ENCODE peak calls at places on chromosomes 4 and X, in five cellular contexts. N is cardiac fibroblast; B is BJ; H is fibroblast of pulmonary artery; P is CD8-positive, alpha-beta T cell. R is an unnamed sample.

GRCh38 chrX:103431316-103431715 is 55.0 kb downstream of the BEX3 start:
- DNase-seq in B (no peak), N (peak; percentile 15), P (no peak), H (peak; percentile 17), R (no peak)

GRCh38 chr4:70880739-70881138 is 21.4 kb upstream of the MOB1B start:
- DNase-seq in B (no peak), N (no peak), H (no peak), P (no peak), R (no peak)

GRCh38 chr4:1460967-1461868 is 55.0 kb upstream of the NKX1-1 start:
- DNase-seq in P (no peak), B (no peak), N (no peak), H (no peak), R (no peak)

GRCh38 chr4:30718889-30719252 is 1.3 kb upstream of the PCDH7 start:
- DNase-seq in B (no peak), P (no peak), H (peak; percentile 42), N (peak; percentile 30), R (no peak)

GRCh38 chrX:8304668-8305067 is 133.6 kb upstream of the VCX2 start:
- DNase-seq in P (no peak), N (no peak), B (no peak), H (no peak), R (no peak)

GRCh38 chrX:39244146-39244545 is 442.9 kb downstream of the MID1IP1 start:
- DNase-seq in H (no peak), B (no peak), P (no peak), N (no peak), R (no peak)

GRCh38 chrX:153772608-153773217 is 8.1 kb upstream of the SRPK3 start:
- DNase-seq in N (no peak), P (no peak), B (no peak), H (no peak), R (no peak)

GRCh38 chr4:125828316-125828715 is 513.6 kb downstream of the FAT4 start:
- DNase-seq in P (no peak), H (no peak), B (no peak), N (no peak), R (no peak)

GRCh38 chrX:17247144-17247543 is 127.9 kb upstream of the NHS start:
- DNase-seq in N (no peak), P (no peak), H (no peak), B (no peak), R (no peak)

GRCh38 chrX:31397119-31397518 is 325.3 kb upstream of the FTHL17 start:
- DNase-seq in N (no peak), B (peak; percentile 20), P (no peak), H (peak; percentile 5), R (no peak)

GRCh38 chr4:38189445-38189844 is 229.2 kb downstream of the PTTG2 start:
- DNase-seq in B (peak; percentile 38), N (peak; percentile 68), H (peak; percentile 72), P (no peak), R (no peak)

GRCh38 chr4:70737006-70737405 is 15.2 kb downstream of the RUFY3 start:
- DNase-seq in P (no peak), B (no peak), H (no peak), N (no peak), R (no peak)

GRCh38 chr4:127732623-127733199 is 2.5 kb downstream of the SLC25A31 start:
- DNase-seq in P (no peak), B (no peak), H (peak; percentile 69), N (peak; percentile 68), R (no peak)

GRCh38 chrX:20116575-20117240 is at the start of gene MAP7D2:
- DNase-seq in H (no peak), P (no peak), B (no peak), N (no peak), R (peak; percentile 31)

GRCh38 chr4:183098723-183099536 is at the start of gene WWC2:
- DNase-seq in N (peak; percentile 96), B (peak; percentile 55), P (peak; percentile 47), H (peak; percentile 95), R (peak; percentile 95)

GRCh38 chrX:110327336-110327735 is 9.5 kb upstream of the AMMECR1 start:
- DNase-seq in P (no peak), N (no peak), B (no peak), H (no peak), R (no peak)
- TF ChIP-seq CTCF in P (no peak), N (no peak), B (no peak), H (no peak), R (no peak)

GRCh38 chr4:162560073-162560472 is 396.3 kb upstream of the FSTL5 start:
- DNase-seq in N (no peak), B (no peak), P (no peak), H (no peak), R (no peak)

DNA sequence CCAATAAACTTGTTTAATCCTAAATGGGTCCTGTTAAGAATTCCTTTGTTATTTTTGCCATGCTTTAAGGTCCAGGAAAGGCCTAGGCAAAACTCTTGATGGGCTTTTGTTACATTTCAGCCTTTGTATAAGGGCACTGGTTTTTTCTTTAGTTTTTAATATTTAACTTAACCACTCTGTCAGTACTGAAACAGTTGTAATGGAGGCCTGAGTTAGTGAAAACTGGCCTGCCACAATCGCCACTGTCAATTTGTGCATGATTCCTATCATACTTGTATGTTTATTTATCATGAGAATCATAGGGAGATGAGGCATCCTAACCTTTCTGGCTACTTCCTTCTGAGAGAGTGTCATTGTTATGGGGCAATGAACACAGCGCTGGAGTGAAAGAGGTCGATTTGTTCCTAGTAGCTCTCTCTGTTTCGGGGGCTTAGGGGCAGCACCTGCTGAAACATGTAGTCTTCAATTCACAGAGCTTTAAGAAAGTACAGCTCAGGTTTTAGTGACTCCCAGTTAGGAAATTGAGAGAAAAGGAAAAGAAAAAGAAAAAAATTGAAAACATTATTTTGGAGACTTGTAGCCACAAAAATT is 393.8 kb upstream of the FSTL5 start:
- DNase-seq in P (no peak), N (no peak), B (no peak), H (no peak), R (no peak)
- TF ChIP-seq CTCF in P (no peak), N (no peak), B (no peak), H (no peak), R (no peak)

GRCh38 chr4:165493359-165493758 is 114.6 kb downstream of the CPE start:
- DNase-seq in P (peak; percentile 44), N (peak; percentile 80), B (no peak), H (peak; percentile 80), R (peak; percentile 91)
- TF ChIP-seq CTCF in P (peak; percentile 60), N (peak; percentile 77), B (peak; percentile 74), H (peak; percentile 79), R (peak; percentile 93)

DNA sequence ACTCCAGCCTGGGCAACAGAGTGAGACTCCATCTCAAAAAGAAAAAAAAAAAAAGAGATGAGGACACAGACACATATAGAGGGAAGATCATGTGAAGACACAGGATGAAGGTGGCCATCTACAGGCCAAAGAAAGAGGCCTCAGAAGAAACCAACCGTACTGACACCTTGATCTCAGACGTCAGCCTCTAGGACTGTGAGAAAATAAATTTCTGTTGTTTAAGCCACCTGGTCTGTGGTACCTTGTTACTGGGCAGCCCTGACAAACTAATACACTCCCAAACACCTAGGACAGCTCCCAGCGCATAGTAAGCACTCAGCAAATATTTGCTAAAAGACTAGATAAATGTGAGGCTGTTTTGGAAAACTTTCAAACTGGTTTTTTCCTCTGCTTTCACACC is 59.2 kb upstream of the SMIM10 start:
- DNase-seq in P (no peak), N (no peak), B (no peak), H (no peak), R (no peak)
- TF ChIP-seq CTCF in P (no peak), N (peak; percentile 4), B (no peak), H (no peak), R (no peak)

GRCh38 chrX:94576367-94577004 is 902.5 kb downstream of the FAM133A start:
- DNase-seq in H (no peak), N (no peak), B (no peak), P (no peak), R (no peak)
- TF ChIP-seq CTCF in H (no peak), N (no peak), B (no peak), P (no peak), R (peak; percentile 68)

R was measured in H9.